ENCODE peak calls at places on chromosomes 5 and 9, in five cellular contexts. Y is head of caudate nucleus, V is HuH-7, U is GM03348, R is NCI-H187 treated with DMSO at 0.1 percent for 48 hours. B is an unnamed sample.

GRCh38 chr5:85732185-85732584 is 885.6 kb upstream of the COX7C start:
- DNase-seq in Y (no peak), V (no peak), U (no peak), R (no peak), B (no peak)

GRCh38 chr5:107428303-107428761 is 242.4 kb downstream of the EFNA5 start:
- DNase-seq in Y (no peak), V (no peak), U (no peak), R (no peak), B (no peak)

GRCh38 chr5:79236364-79236969 is 536 bp downstream of the JMY start:
- DNase-seq in Y (peak), V (peak), U (peak), R (no peak), B (no peak)

GRCh38 chr9:134988706-134989105 is 71.0 kb upstream of the FCN1 start:
- DNase-seq in Y (no peak), V (no peak), U (no peak), R (no peak), B (no peak)

GRCh38 chr5:77431286-77431685 is 60.8 kb downstream of the WDR41 start:
- DNase-seq in Y (no peak), V (no peak), U (no peak), R (no peak), B (no peak)

GRCh38 chr5:93247126-93247525 is 333.9 kb downstream of the NR2F1-AS1 start:
- DNase-seq in Y (no peak), V (no peak), U (no peak), R (no peak), B (no peak)

GRCh38 chr5:162323471-162323870 is 255.9 kb downstream of the GABRG2 start:
- DNase-seq in Y (no peak), V (no peak), U (no peak), R (no peak), B (no peak)

GRCh38 chr9:124342946-124343485 is 72.2 kb downstream of the PSMB7 start:
- DNase-seq in Y (peak), V (no peak), U (peak), R (no peak), B (no peak)

B was measured in NCI-H774.